ENCODE peak calls at places on chromosomes 5 and 9, in four cellular contexts. One of them, this sample, is unnamed.

GRCh38 chr9:133476941-133477340 is 2.0 kb downstream of the SLC2A6 start:
- DNase-seq in D341Med: no peak
- DNase-seq in cardiac septum: no peak
- DNase-seq in fibroblast of pulmonary artery: no peak
- DNase-seq in this sample: no peak

GRCh38 chr9:16003785-16004184 is 450.9 kb downstream of the CCDC171 start:
- DNase-seq in cardiac septum: no peak
- DNase-seq in D341Med: no peak
- DNase-seq in fibroblast of pulmonary artery: no peak
- DNase-seq in this sample: no peak

GRCh38 chr5:52690236-52690685 is 97.5 kb upstream of the ITGA1 start:
- DNase-seq in fibroblast of pulmonary artery: peak
- DNase-seq in cardiac septum: no peak
- DNase-seq in D341Med: no peak
- DNase-seq in this sample: no peak

GRCh38 chr5:62030326-62030725 is 275.7 kb upstream of the KIF2A start:
- DNase-seq in cardiac septum: no peak
- DNase-seq in fibroblast of pulmonary artery: no peak
- DNase-seq in D341Med: no peak
- DNase-seq in this sample: no peak

GRCh38 chr5:98742395-98743073 is 30.9 kb upstream of the RGMB start:
- DNase-seq in D341Med: no peak
- DNase-seq in fibroblast of pulmonary artery: no peak
- DNase-seq in cardiac septum: no peak
- DNase-seq in this sample: no peak

GRCh38 chr5:35246928-35247644 is 16.8 kb upstream of the PRLR start:
- DNase-seq in D341Med: no peak
- DNase-seq in fibroblast of pulmonary artery: peak
- DNase-seq in cardiac septum: no peak
- DNase-seq in this sample: no peak

GRCh38 chr5:125463441-125464092 is 717.1 kb upstream of the ZNF608 start:
- DNase-seq in cardiac septum: no peak
- DNase-seq in D341Med: no peak
- DNase-seq in fibroblast of pulmonary artery: peak
- DNase-seq in this sample: no peak

GRCh38 chr9:82457959-82458358 is 469.4 kb downstream of the SPATA31D1 start:
- DNase-seq in fibroblast of pulmonary artery: no peak
- DNase-seq in D341Med: no peak
- DNase-seq in cardiac septum: no peak
- DNase-seq in this sample: no peak

GRCh38 chr5:81513982-81514381 is 120.0 kb upstream of the ACOT12 start:
- DNase-seq in cardiac septum: no peak
- DNase-seq in D341Med: no peak
- DNase-seq in fibroblast of pulmonary artery: peak
- DNase-seq in this sample: no peak

GRCh38 chr5:172380992-172381643 is 73.2 kb downstream of the SH3PXD2B start:
- DNase-seq in D341Med: no peak
- DNase-seq in fibroblast of pulmonary artery: no peak
- DNase-seq in cardiac septum: peak
- DNase-seq in this sample: no peak